ENCODE peak calls at places on chromosomes 6 and 20, in eight cellular contexts. One of them, this sample, is unnamed.

GRCh38 chr6:1554241-1554880 is 55.4 kb upstream of the FOXC1 start:
- DNase-seq in astrocyte: no peak
- DNase-seq in heart left ventricle: no peak
- DNase-seq in brain microvascular endothelial cell: no peak
- DNase-seq in ovary: no peak
- DNase-seq in breast epithelium: no peak
- DNase-seq in left ventricle myocardium inferior: no peak
- DNase-seq in mammary epithelial cell: no peak
- DNase-seq in this sample: no peak

GRCh38 chr6:579339-579738 is 77.6 kb downstream of the HUS1B start:
- DNase-seq in left ventricle myocardium inferior: no peak
- DNase-seq in breast epithelium: no peak
- DNase-seq in ovary: no peak
- DNase-seq in mammary epithelial cell: no peak
- DNase-seq in heart left ventricle: no peak
- DNase-seq in brain microvascular endothelial cell: peak; percentile 20
- DNase-seq in astrocyte: no peak
- DNase-seq in this sample: no peak

GRCh38 chr20:4100679-4101078 is 85.3 kb upstream of the RNF24 start:
- DNase-seq in heart left ventricle: no peak
- DNase-seq in ovary: no peak
- DNase-seq in breast epithelium: no peak
- DNase-seq in left ventricle myocardium inferior: no peak
- DNase-seq in mammary epithelial cell: peak; percentile 74
- DNase-seq in astrocyte: no peak
- DNase-seq in brain microvascular endothelial cell: no peak
- DNase-seq in this sample: no peak

GRCh38 chr20:33791959-33792597 is 19.1 kb upstream of the CHMP4B start:
- DNase-seq in breast epithelium: no peak
- DNase-seq in brain microvascular endothelial cell: peak; percentile 60
- DNase-seq in mammary epithelial cell: no peak
- DNase-seq in ovary: peak; percentile 36
- DNase-seq in heart left ventricle: peak; percentile 75
- DNase-seq in astrocyte: peak; percentile 31
- DNase-seq in left ventricle myocardium inferior: no peak
- DNase-seq in this sample: no peak

GRCh38 chr6:17305219-17306001 is 24.2 kb downstream of the RBM24 start:
- DNase-seq in breast epithelium: no peak
- DNase-seq in astrocyte: peak; percentile 68
- DNase-seq in ovary: no peak
- DNase-seq in brain microvascular endothelial cell: peak; percentile 38
- DNase-seq in mammary epithelial cell: no peak
- DNase-seq in left ventricle myocardium inferior: no peak
- DNase-seq in heart left ventricle: no peak
- DNase-seq in this sample: no peak

GRCh38 chr20:34891166-34892062 is 15.0 kb downstream of the ACSS2 start:
- DNase-seq in mammary epithelial cell: peak; percentile 84
- DNase-seq in ovary: no peak
- DNase-seq in brain microvascular endothelial cell: peak; percentile 40
- DNase-seq in astrocyte: peak; percentile 64
- DNase-seq in heart left ventricle: no peak
- DNase-seq in left ventricle myocardium inferior: no peak
- DNase-seq in breast epithelium: no peak
- DNase-seq in this sample: no peak

GRCh38 chr6:55174211-55175013 is at the start of gene HCRTR2:
- DNase-seq in left ventricle myocardium inferior: no peak
- DNase-seq in brain microvascular endothelial cell: no peak
- DNase-seq in heart left ventricle: no peak
- DNase-seq in astrocyte: no peak
- DNase-seq in ovary: no peak
- DNase-seq in breast epithelium: no peak
- DNase-seq in mammary epithelial cell: no peak
- DNase-seq in this sample: no peak

GRCh38 chr6:64250126-64250525 is 614.5 kb downstream of the PHF3 start:
- DNase-seq in mammary epithelial cell: no peak
- DNase-seq in breast epithelium: no peak
- DNase-seq in ovary: no peak
- DNase-seq in left ventricle myocardium inferior: no peak
- DNase-seq in astrocyte: no peak
- DNase-seq in brain microvascular endothelial cell: no peak
- DNase-seq in heart left ventricle: no peak
- DNase-seq in this sample: peak; percentile 34

GRCh38 chr20:62227977-62228958 is 8.2 kb upstream of the HRH3 start:
- DNase-seq in brain microvascular endothelial cell: no peak
- DNase-seq in heart left ventricle: no peak
- DNase-seq in left ventricle myocardium inferior: no peak
- DNase-seq in ovary: no peak
- DNase-seq in astrocyte: no peak
- DNase-seq in mammary epithelial cell: no peak
- DNase-seq in breast epithelium: no peak
- DNase-seq in this sample: no peak

GRCh38 chr20:4956200-4956810 is 45.0 kb downstream of the SLC23A2 start:
- DNase-seq in mammary epithelial cell: peak; percentile 34
- DNase-seq in ovary: no peak
- DNase-seq in heart left ventricle: no peak
- DNase-seq in astrocyte: no peak
- DNase-seq in brain microvascular endothelial cell: no peak
- DNase-seq in left ventricle myocardium inferior: no peak
- DNase-seq in breast epithelium: no peak
- DNase-seq in this sample: no peak

GRCh38 chr6:147158881-147159280 is 45.3 kb upstream of the STXBP5 start:
- DNase-seq in left ventricle myocardium inferior: no peak
- DNase-seq in mammary epithelial cell: no peak
- DNase-seq in breast epithelium: no peak
- DNase-seq in astrocyte: no peak
- DNase-seq in ovary: no peak
- DNase-seq in heart left ventricle: no peak
- DNase-seq in brain microvascular endothelial cell: no peak
- DNase-seq in this sample: no peak

GRCh38 chr6:5331860-5332442 is 70.6 kb downstream of the FARS2 start:
- DNase-seq in mammary epithelial cell: no peak
- DNase-seq in brain microvascular endothelial cell: no peak
- DNase-seq in heart left ventricle: no peak
- DNase-seq in astrocyte: no peak
- DNase-seq in left ventricle myocardium inferior: no peak
- DNase-seq in breast epithelium: no peak
- DNase-seq in ovary: no peak
- DNase-seq in this sample: no peak

GRCh38 chr20:35355372-35355771 is 56.4 kb downstream of the UQCC1 start:
- DNase-seq in breast epithelium: no peak
- DNase-seq in astrocyte: peak; percentile 40
- DNase-seq in heart left ventricle: no peak
- DNase-seq in mammary epithelial cell: no peak
- DNase-seq in left ventricle myocardium inferior: no peak
- DNase-seq in brain microvascular endothelial cell: no peak
- DNase-seq in ovary: no peak
- DNase-seq in this sample: no peak

GRCh38 chr6:34816635-34817301 is 24.9 kb downstream of the BLTP3A start:
- DNase-seq in left ventricle myocardium inferior: no peak
- DNase-seq in mammary epithelial cell: no peak
- DNase-seq in heart left ventricle: no peak
- DNase-seq in astrocyte: no peak
- DNase-seq in brain microvascular endothelial cell: no peak
- DNase-seq in breast epithelium: no peak
- DNase-seq in ovary: no peak
- DNase-seq in this sample: no peak

GRCh38 chr6:43540507-43540906 is 23.6 kb downstream of the POLR1C start:
- DNase-seq in breast epithelium: no peak
- DNase-seq in brain microvascular endothelial cell: no peak
- DNase-seq in ovary: no peak
- DNase-seq in left ventricle myocardium inferior: no peak
- DNase-seq in mammary epithelial cell: no peak
- DNase-seq in heart left ventricle: no peak
- DNase-seq in astrocyte: no peak
- DNase-seq in this sample: no peak

GRCh38 chr20:40942015-40942414 is 86.6 kb upstream of the TOP1 start:
- DNase-seq in astrocyte: no peak
- DNase-seq in brain microvascular endothelial cell: no peak
- DNase-seq in left ventricle myocardium inferior: no peak
- DNase-seq in ovary: no peak
- DNase-seq in breast epithelium: no peak
- DNase-seq in mammary epithelial cell: no peak
- DNase-seq in heart left ventricle: no peak
- DNase-seq in this sample: no peak

GRCh38 chr20:17843246-17844132 is 125.1 kb downstream of the SNX5 start:
- DNase-seq in brain microvascular endothelial cell: peak; percentile 95
- DNase-seq in mammary epithelial cell: peak; percentile 97
- DNase-seq in left ventricle myocardium inferior: peak; percentile 54
- DNase-seq in heart left ventricle: peak; percentile 73
- DNase-seq in astrocyte: peak; percentile 98
- DNase-seq in ovary: peak; percentile 72
- DNase-seq in breast epithelium: no peak
- DNase-seq in this sample: peak; percentile 90

DNA sequence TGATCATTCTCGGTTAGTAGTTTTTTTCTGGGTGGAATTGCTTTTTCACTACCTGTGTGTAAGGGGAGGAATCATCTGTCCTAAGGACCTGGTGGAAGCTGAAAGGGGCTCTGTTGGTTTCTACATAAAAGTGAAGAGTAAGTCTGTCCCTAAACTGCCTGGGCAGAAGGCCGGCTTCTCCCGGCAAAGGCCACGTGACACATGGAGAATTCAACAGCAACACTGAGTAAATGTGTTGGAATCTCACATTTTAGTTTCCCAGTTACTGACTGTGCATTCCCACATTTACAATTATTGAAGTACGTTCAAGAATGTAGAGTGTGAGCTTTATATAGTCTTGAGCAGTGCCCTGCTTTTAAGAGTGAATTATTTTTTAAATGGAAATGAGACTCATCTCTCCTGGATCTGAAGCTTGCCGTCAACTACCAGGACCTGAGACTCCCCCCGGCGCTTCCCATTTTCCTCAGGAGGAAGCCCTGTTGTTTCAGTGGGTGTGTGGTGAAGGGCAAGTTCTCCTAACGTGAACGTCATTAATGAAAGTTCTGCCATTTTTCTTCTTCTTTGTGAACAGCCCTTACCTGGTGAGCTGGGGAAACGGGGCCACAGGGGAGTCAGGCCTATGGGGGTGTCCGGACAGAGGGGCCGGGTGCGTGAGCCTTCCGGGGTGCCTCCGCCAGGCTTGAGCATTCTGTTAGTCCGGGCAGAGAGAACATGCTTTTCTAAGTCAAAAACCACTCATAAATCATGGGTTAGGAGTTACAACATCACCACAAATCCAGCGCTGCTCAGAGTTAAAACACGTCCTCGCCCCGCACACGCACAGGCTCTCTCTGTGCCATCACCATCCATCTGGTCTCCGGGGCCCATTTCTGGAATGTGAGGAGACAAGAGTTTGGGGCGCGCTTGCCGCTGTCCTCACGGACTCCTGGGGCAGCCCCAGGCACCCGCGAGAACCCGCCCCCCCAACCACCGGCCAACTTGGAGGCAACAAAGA is 56.6 kb upstream of the SMOC2 start:
- DNase-seq in brain microvascular endothelial cell: no peak
- DNase-seq in left ventricle myocardium inferior: no peak
- DNase-seq in astrocyte: no peak
- DNase-seq in ovary: no peak
- DNase-seq in mammary epithelial cell: no peak
- DNase-seq in heart left ventricle: no peak
- DNase-seq in breast epithelium: no peak
- DNase-seq in this sample: no peak
- H3K27me3 ChIP-seq in brain microvascular endothelial cell: no peaks in the 10 kb centered on the region
- H3K27me3 ChIP-seq in left ventricle myocardium inferior: peaks cover 20% of the 10 kb centered on the region
- H3K27me3 ChIP-seq in astrocyte: no peaks in the 10 kb centered on the region
- H3K27me3 ChIP-seq in ovary: no peaks in the 10 kb centered on the region
- H3K27me3 ChIP-seq in mammary epithelial cell: no peaks in the 10 kb centered on the region
- H3K27me3 ChIP-seq in heart left ventricle: no peaks in the 10 kb centered on the region
- H3K27me3 ChIP-seq in breast epithelium: no peaks in the 10 kb centered on the region
- H3K27me3 ChIP-seq in this sample: no peaks in the 10 kb centered on the region

DNA sequence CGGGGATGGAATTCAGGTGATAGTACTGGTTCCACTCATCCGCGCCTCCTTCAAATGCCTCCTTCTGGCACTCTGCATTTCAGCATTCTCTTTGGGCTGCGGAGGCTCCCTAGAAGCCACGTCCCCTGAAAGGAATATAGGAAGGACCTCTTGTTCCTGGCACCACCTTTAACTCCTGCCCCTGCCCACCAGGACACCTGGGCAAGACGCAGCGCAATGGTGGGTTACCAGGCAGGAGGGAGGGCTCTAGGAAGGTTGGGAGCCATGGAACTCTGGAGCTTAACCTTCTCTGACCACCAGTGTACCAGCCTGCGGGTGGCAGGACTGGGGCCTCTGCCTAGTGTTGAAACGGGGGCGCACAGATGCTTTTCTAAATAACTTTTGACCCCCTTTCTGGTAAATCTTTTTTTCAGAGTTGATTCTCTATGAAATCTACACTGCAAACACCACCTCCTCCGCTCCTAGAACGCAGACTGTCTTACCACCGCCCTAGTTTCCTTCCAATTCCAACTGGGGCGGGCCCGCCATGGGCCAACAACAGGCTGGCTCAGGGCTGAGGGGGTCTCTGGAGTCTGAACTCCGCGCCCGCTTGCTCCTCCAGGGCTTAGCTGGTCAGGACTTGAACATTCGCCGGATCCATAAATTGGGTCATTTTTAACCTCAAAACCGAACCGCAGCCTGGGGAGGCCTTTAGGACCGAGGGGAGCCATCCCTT is 871 bp upstream of the SYNDIG1 start:
- DNase-seq in mammary epithelial cell: no peak
- DNase-seq in heart left ventricle: no peak
- DNase-seq in breast epithelium: no peak
- DNase-seq in ovary: no peak
- DNase-seq in left ventricle myocardium inferior: no peak
- DNase-seq in astrocyte: no peak
- DNase-seq in brain microvascular endothelial cell: no peak
- DNase-seq in this sample: no peak
- H3K4me3 ChIP-seq in mammary epithelial cell: no peak overlapping the region
- H3K4me3 ChIP-seq in heart left ventricle: no peak overlapping the region
- H3K4me3 ChIP-seq in breast epithelium: peak overlapping the region; percentile 48
- H3K4me3 ChIP-seq in ovary: peak overlapping the region; percentile 39
- H3K4me3 ChIP-seq in left ventricle myocardium inferior: peak overlapping the region; percentile 71
- H3K4me3 ChIP-seq in astrocyte: peak overlapping the region; percentile 79
- H3K4me3 ChIP-seq in brain microvascular endothelial cell: peak overlapping the region; percentile 52
- H3K4me3 ChIP-seq in this sample: no peak overlapping the region

GRCh38 chr6:101401792-101402617 is 8.5 kb downstream of the GRIK2 start:
- DNase-seq in brain microvascular endothelial cell: no peak
- DNase-seq in ovary: no peak
- DNase-seq in breast epithelium: no peak
- DNase-seq in astrocyte: no peak
- DNase-seq in mammary epithelial cell: no peak
- DNase-seq in left ventricle myocardium inferior: no peak
- DNase-seq in heart left ventricle: peak; percentile 62
- DNase-seq in this sample: no peak
- TF ChIP-seq CTCF in brain microvascular endothelial cell: no peak
- TF ChIP-seq CTCF in ovary: no peak
- TF ChIP-seq CTCF in breast epithelium: no peak
- TF ChIP-seq CTCF in astrocyte: no peak
- TF ChIP-seq CTCF in mammary epithelial cell: no peak
- TF ChIP-seq CTCF in left ventricle myocardium inferior: no peak
- TF ChIP-seq CTCF in heart left ventricle: no peak
- TF ChIP-seq CTCF in this sample: no peak

DNA sequence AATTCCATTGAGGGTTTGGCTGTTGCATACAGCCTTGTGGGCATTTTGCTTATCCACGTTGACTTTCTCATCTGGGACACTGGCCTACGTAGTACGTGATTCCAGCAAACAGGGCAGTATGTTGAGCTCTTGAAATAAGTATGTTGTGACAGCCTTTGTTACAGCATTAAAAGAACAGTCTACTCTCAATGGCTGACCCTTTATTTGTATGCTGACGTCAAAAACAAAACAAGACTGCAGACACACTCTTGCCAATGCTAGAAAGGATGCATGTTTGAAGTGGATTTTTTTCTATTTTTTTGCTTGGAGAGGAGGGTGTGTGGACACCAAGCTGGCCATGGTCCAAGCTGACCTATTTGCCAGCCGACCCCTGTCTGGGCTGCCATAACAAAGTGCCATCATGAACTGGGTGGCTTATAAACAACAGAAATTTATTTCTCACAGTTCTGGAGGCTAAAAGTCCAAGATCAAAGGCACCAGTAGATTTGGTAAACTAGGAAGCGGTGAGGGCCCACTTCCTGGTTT is 10.8 kb upstream of the SNHG17 start:
- DNase-seq in ovary: no peak
- DNase-seq in brain microvascular endothelial cell: no peak
- DNase-seq in heart left ventricle: no peak
- DNase-seq in breast epithelium: no peak
- DNase-seq in astrocyte: no peak
- DNase-seq in left ventricle myocardium inferior: no peak
- DNase-seq in mammary epithelial cell: no peak
- DNase-seq in this sample: no peak
- H3K27me3 ChIP-seq in ovary: no peaks in the 10 kb centered on the region
- H3K27me3 ChIP-seq in brain microvascular endothelial cell: no peaks in the 10 kb centered on the region
- H3K27me3 ChIP-seq in heart left ventricle: no peaks in the 10 kb centered on the region
- H3K27me3 ChIP-seq in breast epithelium: no peaks in the 10 kb centered on the region
- H3K27me3 ChIP-seq in astrocyte: no peaks in the 10 kb centered on the region
- H3K27me3 ChIP-seq in left ventricle myocardium inferior: no peaks in the 10 kb centered on the region
- H3K27me3 ChIP-seq in mammary epithelial cell: peaks cover 2% of the 10 kb centered on the region
- H3K27me3 ChIP-seq in this sample: no peaks in the 10 kb centered on the region

This sample was measured in AG04450.